ENCODE peak calls at places on chromosome 19, in ten cellular contexts. V is stimulated activated CD4-positive, alpha-beta T cell treated with anti-CD3 and anti-CD28 coated beads, Interleukin-2, amount 100 ng/mL, for 24 hours; U is PC-9; S is mucosa of gallbladder; K is endothelial cell; R is GM20000; H is endodermal cell; N is T1000; Q is tibial artery; Y is putamen. C is an unnamed sample.
A peak's percentile ranks its signal among the peaks of the same experiment; 100 is the strongest.

GRCh38 chr19:39915848-39916215 is 18.6 kb downstream of the FCGBP start:
- DNase-seq in V (no peak), U (no peak), S (no peak), K (no peak), R (peak; percentile 17), H (no peak), N (no peak), Q (no peak), Y (no peak), C (no peak)

GRCh38 chr19:4606181-4606580 is 33.1 kb upstream of the TNFAIP8L1 start:
- DNase-seq in V (no peak), U (no peak), S (no peak), K (no peak), R (no peak), H (no peak), N (no peak), Q (no peak), Y (no peak), C (no peak)

GRCh38 chr19:12994701-12995595 is at the start of gene NFIX:
- DNase-seq in V (peak; percentile 63), U (no peak), S (peak; percentile 54), K (peak; percentile 42), R (no peak), H (peak; percentile 68), N (peak; percentile 19), Q (peak; percentile 86), Y (no peak), C (peak; percentile 20)

GRCh38 chr19:1065606-1066109 is 1.3 kb upstream of the ARHGAP45 start:
- DNase-seq in V (no peak), U (peak; percentile 77), S (no peak), K (no peak), R (no peak), H (peak; percentile 81), N (no peak), Q (no peak), Y (no peak), C (no peak)

GRCh38 chr19:51542699-51543098 is 11.2 kb upstream of the SIGLEC6 start:
- DNase-seq in V (no peak), U (no peak), S (no peak), K (no peak), R (no peak), H (no peak), N (no peak), Q (no peak), Y (no peak), C (no peak)

GRCh38 chr19:44600466-44600865 is 12.9 kb upstream of the IGSF23 start:
- DNase-seq in V (no peak), U (no peak), S (no peak), K (no peak), R (no peak), H (no peak), N (no peak), Q (no peak), Y (no peak), C (no peak)

GRCh38 chr19:11091343-11092153 is 2.3 kb downstream of the LDLR start:
- DNase-seq in V (peak; percentile 57), U (peak; percentile 99), S (peak; percentile 38), K (peak; percentile 51), R (no peak), H (peak; percentile 75), N (peak; percentile 56), Q (peak; percentile 78), Y (no peak), C (peak; percentile 72)

GRCh38 chr19:50720921-50721291 is 1.3 kb upstream of the SHANK1 start:
- DNase-seq in V (no peak), U (no peak), S (no peak), K (no peak), R (no peak), H (peak; percentile 71), N (no peak), Q (no peak), Y (no peak), C (no peak)

GRCh38 chr19:35104361-35104760 is 11.3 kb upstream of the FXYD3 start:
- DNase-seq in V (no peak), U (no peak), S (no peak), K (no peak), R (no peak), H (no peak), N (no peak), Q (no peak), Y (no peak), C (no peak)

GRCh38 chr19:4504297-4504701 is 14.0 kb downstream of the PLIN4 start:
- DNase-seq in V (no peak), U (no peak), S (no peak), K (no peak), R (no peak), H (no peak), N (no peak), Q (no peak), Y (peak; percentile 43), C (no peak)

GRCh38 chr19:16886305-16886880 is 2.4 kb upstream of the F2RL3 start:
- DNase-seq in V (no peak), U (peak; percentile 72), S (no peak), K (no peak), R (no peak), H (no peak), N (no peak), Q (no peak), Y (no peak), C (no peak)

GRCh38 chr19:6412111-6412999 is 12.3 kb downstream of the KHSRP start:
- DNase-seq in V (peak; percentile 63), U (no peak), S (no peak), K (peak; percentile 51), R (peak; percentile 69), H (peak; percentile 94), N (no peak), Q (no peak), Y (no peak), C (no peak)

GRCh38 chr19:33467851-33468250 is 53.7 kb downstream of the PEPD start:
- DNase-seq in V (no peak), U (no peak), S (no peak), K (no peak), R (no peak), H (peak; percentile 35), N (no peak), Q (peak; percentile 27), Y (no peak), C (no peak)

GRCh38 chr19:36060430-36060829 is 5.7 kb downstream of the WDR62 start:
- DNase-seq in V (peak; percentile 28), U (no peak), S (no peak), K (peak; percentile 65), R (peak; percentile 65), H (peak; percentile 79), N (no peak), Q (no peak), Y (peak; percentile 75), C (no peak)

GRCh38 chr19:54415208-54415900 is at the start of gene TTYH1:
- DNase-seq in V (peak; percentile 46), U (no peak), S (no peak), K (peak; percentile 44), R (peak; percentile 82), H (peak; percentile 84), N (no peak), Q (no peak), Y (no peak), C (no peak)

C was measured in T-helper 22 cell.